ENCODE peak calls at places on chromosome 22, in four cellular contexts. U, P, L and J are unnamed samples.

GRCh38 chr22:32615874-32616564 is 141.4 kb downstream of the FBXO7 start:
- DNase-seq in U (no peak), L (no peak), P (no peak), J (no peak)

GRCh38 chr22:49016909-49017768 is 810.5 kb downstream of the BRD1 start:
- DNase-seq in L (no peak), U (no peak), P (no peak), J (no peak)

GRCh38 chr22:18110944-18111758 is 542 bp downstream of the TUBA8 start:
- DNase-seq in U (no peak), L (no peak), P (no peak), J (no peak)

GRCh38 chr22:50269573-50270301 is 443 bp downstream of the MAPK11 start:
- DNase-seq in L (no peak), U (no peak), P (peak), J (peak)

GRCh38 chr22:49954991-49955580 is 5.5 kb upstream of the PIM3 start:
- DNase-seq in L (no peak), U (no peak), P (peak), J (no peak)

GRCh38 chr22:44802956-44803355 is 50.6 kb downstream of the ARHGAP8 start:
- DNase-seq in L (no peak), U (no peak), P (no peak), J (no peak)

GRCh38 chr22:25878933-25879332 is 136.9 kb downstream of the MYO18B start:
- DNase-seq in L (no peak), U (no peak), P (no peak), J (no peak)

GRCh38 chr22:32964411-32965057 is 93.6 kb downstream of the SYN3 start:
- DNase-seq in L (peak), U (no peak), P (no peak), J (no peak)

GRCh38 chr22:21865041-21865440 is 2.4 kb downstream of the MAPK1 start:
- DNase-seq in U (no peak), L (peak), P (no peak), J (no peak)

GRCh38 chr22:19805821-19806212 is 45.2 kb downstream of the TBX1 start:
- DNase-seq in U (no peak), L (no peak), P (no peak), J (no peak)

GRCh38 chr22:40426671-40427070 is 56.3 kb downstream of the SGSM3 start:
- DNase-seq in P (no peak), U (no peak), L (no peak), J (no peak)

GRCh38 chr22:22720201-22720723 is 75.8 kb downstream of the GGTLC2 start:
- DNase-seq in L (no peak), U (peak), P (no peak), J (peak)

GRCh38 chr22:19707347-19708322 is 6.7 kb upstream of the SEPTIN5 start:
- DNase-seq in U (no peak), P (no peak), L (no peak), J (peak)

GRCh38 chr22:48951836-48952235 is 875.8 kb downstream of the BRD1 start:
- DNase-seq in P (no peak), U (no peak), L (no peak), J (no peak)

DNA sequence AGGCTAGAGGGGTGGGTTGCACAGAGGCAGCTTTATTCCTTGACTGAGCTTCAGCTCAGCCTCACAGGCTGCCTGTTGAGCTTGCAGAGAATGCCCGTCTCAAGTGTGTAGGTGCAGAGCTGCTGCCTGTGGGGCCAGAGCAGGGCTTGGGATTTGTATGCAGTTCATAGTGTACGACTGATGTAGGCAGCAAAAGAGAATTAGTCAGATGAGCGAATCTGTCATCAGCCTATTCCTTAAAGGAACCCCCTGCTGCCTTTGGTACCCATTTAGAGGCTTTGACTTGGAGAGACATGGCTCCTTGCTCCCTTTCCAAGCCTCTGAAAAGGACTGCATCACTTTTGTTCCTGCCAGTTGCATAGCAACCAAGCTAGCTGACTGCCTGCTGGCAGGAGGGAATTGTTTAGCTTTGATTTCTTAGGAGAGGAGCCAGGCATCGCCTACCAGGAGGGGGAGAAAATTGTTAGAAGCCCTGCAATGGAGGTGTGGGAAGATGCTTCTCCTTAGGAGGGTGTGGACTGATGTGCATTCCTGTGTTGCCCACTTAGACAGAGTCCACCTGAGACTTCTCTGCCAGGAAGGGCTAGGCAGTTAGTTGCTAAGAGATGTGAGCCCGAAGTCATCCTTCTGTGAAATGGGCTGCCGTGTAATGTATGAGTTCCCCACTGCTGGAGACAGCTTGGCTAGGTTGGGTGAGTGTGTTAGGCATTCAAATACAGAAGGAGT is 10.9 kb downstream of the ACO2 start:
- DNase-seq in L (no peak), P (no peak), U (no peak), J (no peak)
- TF ChIP-seq CTCF in L (no peak), P (no peak), U (no peak), J (no peak)

GRCh38 chr22:35324762-35325161 is 25.1 kb downstream of the TOM1 start:
- DNase-seq in L (no peak), P (no peak), U (no peak), J (no peak)

GRCh38 chr22:35322893-35323292 is 23.2 kb downstream of the TOM1 start:
- DNase-seq in P (no peak), L (no peak), U (no peak), J (no peak)

GRCh38 chr22:35324067-35324466 is 24.4 kb downstream of the TOM1 start:
- DNase-seq in P (no peak), U (no peak), L (no peak), J (no peak)

GRCh38 chr22:35323305-35323704 is 23.6 kb downstream of the TOM1 start:
- DNase-seq in L (no peak), P (no peak), U (no peak), J (no peak)

DNA sequence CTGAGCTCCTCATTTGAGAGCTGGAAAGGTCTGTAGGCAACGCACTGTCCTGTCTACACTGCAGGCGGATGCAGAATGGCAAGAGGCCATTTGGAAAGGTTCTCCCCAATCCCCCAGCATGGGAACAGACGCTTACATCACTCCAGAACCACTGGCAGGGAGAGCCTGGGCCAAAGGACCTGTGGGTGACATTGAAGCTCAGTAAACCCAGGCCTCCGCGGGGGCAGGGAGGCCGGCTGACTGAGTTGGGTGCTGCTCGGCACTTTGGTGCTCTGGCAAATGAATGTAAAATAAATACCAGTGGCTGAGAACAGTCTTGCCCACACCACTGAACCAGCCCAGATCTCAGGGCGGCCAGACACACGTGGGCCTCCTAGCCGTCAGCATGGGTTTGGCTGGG is 22.4 kb downstream of the TOM1 start:
- DNase-seq in L (no peak), U (no peak), P (peak), J (no peak)
- TF ChIP-seq CTCF in L (no peak), U (no peak), P (no peak), J (no peak)

DNA sequence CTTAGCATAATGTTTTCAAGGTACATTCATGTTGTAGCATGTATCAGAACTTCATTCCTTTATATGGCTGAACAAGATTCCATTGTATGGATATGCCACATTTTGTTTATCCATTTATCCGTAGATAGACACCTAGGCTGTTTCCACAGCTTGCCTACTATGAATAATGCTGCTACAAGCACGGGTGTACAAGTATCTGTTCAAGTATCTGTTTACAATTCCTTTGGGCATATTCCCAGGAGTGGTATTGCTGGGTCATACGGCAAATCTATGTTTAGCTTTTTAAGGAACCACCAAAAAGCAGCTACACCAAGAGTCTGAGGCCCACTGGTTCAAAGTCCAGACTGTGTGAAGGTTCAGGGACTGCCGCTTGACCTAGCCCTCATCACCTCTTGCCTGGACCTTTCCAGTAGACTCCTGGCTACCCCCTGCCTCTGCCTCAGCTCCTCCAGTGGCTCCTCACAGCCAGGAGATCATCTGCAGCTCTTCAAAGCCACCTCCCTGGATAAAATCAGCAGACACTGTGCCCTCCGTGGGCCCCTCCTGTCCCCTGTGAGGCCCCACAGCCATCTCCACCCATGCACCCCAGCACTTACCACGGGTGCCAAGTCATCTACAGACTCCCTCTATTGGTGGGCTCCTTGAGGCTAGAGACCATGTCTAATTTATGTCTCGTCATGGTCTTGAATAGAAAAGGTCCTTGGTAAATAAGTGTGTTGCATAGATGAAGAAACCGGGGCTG is 160.3 kb downstream of the MN1 start:
- DNase-seq in L (peak), U (no peak), P (no peak), J (no peak)
- TF ChIP-seq CTCF in L (no peak), U (no peak), P (no peak), J (no peak)

GRCh38 chr22:23894710-23895598 is 771 bp downstream of the MIF start:
- DNase-seq in L (peak), P (peak), U (peak), J (peak)
- TF ChIP-seq CTCF in L (peak), P (no peak), U (peak), J (peak)

GRCh38 chr22:43504068-43504467 is 92.3 kb downstream of the MPPED1 start:
- DNase-seq in P (no peak), U (no peak), L (no peak), J (no peak)

GRCh38 chr22:43505423-43505822 is 93.6 kb downstream of the MPPED1 start:
- DNase-seq in L (no peak), P (no peak), U (no peak), J (no peak)

GRCh38 chr22:43506487-43506886 is 94.7 kb downstream of the MPPED1 start:
- DNase-seq in L (no peak), P (no peak), U (no peak), J (no peak)

GRCh38 chr22:43505896-43506295 is 94.1 kb downstream of the MPPED1 start:
- DNase-seq in P (no peak), U (no peak), L (no peak), J (no peak)

DNA sequence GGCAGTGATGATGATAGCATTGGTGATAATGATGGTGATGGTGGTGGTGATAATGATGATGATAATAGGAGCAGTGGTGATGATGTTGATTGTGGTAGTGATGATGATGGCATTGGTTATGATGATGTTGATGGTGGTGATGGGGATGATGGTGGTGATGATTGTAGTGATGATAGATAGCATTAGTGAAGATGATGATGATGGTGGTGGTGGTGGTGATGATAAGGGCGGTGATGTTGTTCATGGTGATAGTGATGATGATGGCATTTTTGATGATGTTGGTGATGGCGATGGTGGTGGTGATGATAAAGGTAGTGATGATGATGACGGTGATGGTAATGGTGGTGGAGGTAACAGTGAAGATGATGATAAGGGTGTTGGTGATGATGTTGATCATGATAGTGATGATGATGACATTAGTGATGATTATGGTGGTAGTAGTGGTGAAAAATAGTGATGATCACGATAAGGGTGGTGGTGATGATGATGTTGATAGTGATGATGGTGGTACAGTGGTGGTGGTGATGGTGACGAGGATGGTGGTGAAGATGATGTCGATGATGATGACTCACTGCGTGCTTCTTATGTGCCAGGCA is 93.0 kb downstream of the MPPED1 start:
- DNase-seq in L (no peak), P (no peak), U (no peak), J (no peak)
- TF ChIP-seq CTCF in L (no peak), P (no peak), U (no peak), J (no peak)

GRCh38 chr22:37485006-37485713 is 1.0 kb downstream of the MFNG start:
- DNase-seq in U (no peak), P (peak), L (no peak), J (peak)

GRCh38 chr22:37487129-37487528 is 945 bp upstream of the MFNG start:
- DNase-seq in L (no peak), U (no peak), P (no peak), J (no peak)

GRCh38 chr22:37487559-37487958 is 1.4 kb upstream of the MFNG start:
- DNase-seq in U (no peak), L (no peak), P (no peak), J (no peak)

GRCh38 chr22:37485714-37486223 is 415 bp downstream of the MFNG start:
- DNase-seq in L (no peak), P (no peak), U (no peak), J (peak)

GRCh38 chr22:37486224-37486845 is at the start of gene MFNG:
- DNase-seq in U (peak), P (peak), L (peak), J (peak)
- TF ChIP-seq CTCF in U (no peak), P (no peak), L (no peak), J (no peak)

DNA sequence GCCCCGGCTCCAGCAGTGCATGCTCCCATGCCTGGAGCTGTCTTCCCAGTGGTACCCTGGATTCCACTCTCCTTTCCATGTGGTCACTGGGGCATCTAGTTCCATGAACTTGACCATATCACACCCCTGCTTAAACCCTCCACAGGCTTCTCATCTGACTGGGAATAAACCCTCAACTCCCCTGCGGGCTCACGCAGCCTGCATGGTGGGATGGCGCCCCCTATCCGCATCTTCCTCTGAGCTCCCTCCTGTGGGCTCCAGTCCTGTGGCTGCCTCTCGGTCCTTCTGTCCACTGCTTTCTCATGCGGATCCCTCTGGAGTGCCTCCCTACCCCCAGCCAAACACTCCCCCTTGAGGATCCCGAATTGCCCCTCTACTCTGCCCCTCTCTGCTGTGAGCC is 41.4 kb upstream of the TTLL12 start:
- DNase-seq in U (peak), L (no peak), P (peak), J (peak)
- TF ChIP-seq CTCF in U (peak), L (peak), P (peak), J (no peak)

DNA sequence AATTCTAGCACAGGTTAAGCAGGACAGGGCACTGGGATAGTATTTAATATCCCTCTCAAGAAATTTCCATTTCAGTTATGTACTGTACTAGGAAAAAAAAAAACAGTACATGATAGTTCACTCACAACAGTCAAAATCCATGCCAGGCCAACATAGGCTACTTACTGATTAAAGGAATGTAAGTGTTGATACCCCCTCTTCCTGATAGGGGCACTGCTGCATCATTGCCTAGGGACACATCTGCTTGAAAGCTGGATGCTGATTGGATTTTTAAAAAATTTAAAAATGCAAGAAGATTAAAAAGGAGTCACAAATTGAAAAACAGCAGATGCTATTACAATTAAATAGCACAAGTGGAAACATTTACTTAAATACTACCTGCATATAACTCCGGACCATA is 43.4 kb downstream of the APOL5 start:
- DNase-seq in L (no peak), P (no peak), U (peak), J (no peak)
- TF ChIP-seq CTCF in L (peak), P (peak), U (peak), J (no peak)

GRCh38 chr22:41847300-41847699 is 14.4 kb downstream of the SREBF2 start:
- DNase-seq in P (no peak), U (no peak), L (peak), J (no peak)

GRCh38 chr22:41846268-41847002 is 13.5 kb downstream of the SREBF2 start:
- DNase-seq in P (no peak), L (no peak), U (no peak), J (no peak)

GRCh38 chr22:41845380-41846267 is 12.7 kb downstream of the SREBF2 start:
- DNase-seq in U (peak), L (no peak), P (no peak), J (no peak)

GRCh38 chr22:41844513-41844912 is 11.6 kb downstream of the SREBF2 start:
- DNase-seq in L (no peak), U (peak), P (no peak), J (no peak)

GRCh38 chr22:41848468-41848867 is 15.6 kb downstream of the SREBF2 start:
- DNase-seq in L (no peak), U (peak), P (no peak), J (no peak)
- TF ChIP-seq CTCF in L (no peak), U (no peak), P (no peak), J (no peak)